ENCODE peak calls at places on chromosomes 5 and 9, in four cellular contexts. K, J, Y and D are unnamed samples.

GRCh38 chr5:142246263-142246662 is 78.6 kb downstream of the SPRY4 start:
- DNase-seq in K (peak), J (no peak), Y (peak), D (no peak)

GRCh38 chr9:133680250-133680975 is 44.2 kb downstream of the DBH start:
- DNase-seq in K (no peak), J (no peak), Y (no peak), D (no peak)

GRCh38 chr9:121684381-121685145 is 33.1 kb downstream of the DAB2IP start:
- DNase-seq in K (peak), J (no peak), Y (no peak), D (peak)

GRCh38 chr9:90307177-90307833 is 335.3 kb downstream of the DIRAS2 start:
- DNase-seq in K (no peak), J (no peak), Y (no peak), D (no peak)

GRCh38 chr5:78275998-78276543 is 18.4 kb downstream of the AP3B1 start:
- DNase-seq in K (no peak), J (no peak), Y (peak), D (no peak)

GRCh38 chr9:91727316-91727861 is 222.6 kb downstream of the ROR2 start:
- DNase-seq in K (peak), J (peak), Y (peak), D (peak)

GRCh38 chr5:145056805-145057204 is 778.3 kb downstream of the PRELID2 start:
- DNase-seq in K (no peak), J (no peak), Y (peak), D (no peak)

GRCh38 chr9:28808042-28808441 is 1234.8 kb upstream of the C9orf72 start:
- DNase-seq in K (no peak), J (no peak), Y (no peak), D (no peak)

GRCh38 chr9:95953986-95954385 is 78.5 kb downstream of the ERCC6L2 start:
- DNase-seq in K (no peak), J (no peak), Y (no peak), D (no peak)

GRCh38 chr5:126198509-126198908 is 224.7 kb upstream of the GRAMD2B start:
- DNase-seq in K (no peak), J (no peak), Y (no peak), D (no peak)

GRCh38 chr5:124453221-124454032 is 293.0 kb downstream of the ZNF608 start:
- DNase-seq in K (no peak), J (no peak), Y (peak), D (no peak)

GRCh38 chr9:16449331-16449730 is 421.1 kb downstream of the BNC2 start:
- DNase-seq in K (no peak), J (no peak), Y (no peak), D (no peak)

GRCh38 chr9:86354048-86354881 is at the start of gene TUT7:
- DNase-seq in K (peak), J (peak), Y (peak), D (peak)

GRCh38 chr5:122156724-122157325 is 27.5 kb downstream of the ZNF474 start:
- DNase-seq in K (peak), J (no peak), Y (peak), D (no peak)

GRCh38 chr5:154583545-154584168 is 105.6 kb upstream of the HAND1 start:
- DNase-seq in K (peak), J (no peak), Y (no peak), D (no peak)

GRCh38 chr5:128349044-128349629 is 188.9 kb downstream of the FBN2 start:
- DNase-seq in K (no peak), J (no peak), Y (peak), D (no peak)

GRCh38 chr5:119328753-119329602 is 26.8 kb upstream of the TNFAIP8 start:
- DNase-seq in K (peak), J (no peak), Y (peak), D (no peak)

GRCh38 chr5:138986186-138986775 is 111.1 kb upstream of the LRRTM2 start:
- DNase-seq in K (no peak), J (no peak), Y (no peak), D (peak)

GRCh38 chr9:126722252-126722921 is 82.5 kb upstream of the ZBTB43 start:
- DNase-seq in K (peak), J (peak), Y (no peak), D (peak)

GRCh38 chr5:44952376-44952775 is 143.6 kb downstream of the MRPS30 start:
- DNase-seq in K (peak), J (no peak), Y (peak), D (no peak)

GRCh38 chr5:115559524-115559923 is 14.9 kb upstream of the FEM1C start:
- DNase-seq in K (no peak), J (no peak), Y (peak), D (no peak)

GRCh38 chr9:20316372-20316771 is 305.9 kb downstream of the MLLT3 start:
- DNase-seq in K (no peak), J (no peak), Y (no peak), D (no peak)

GRCh38 chr9:4344946-4345345 is 45.1 kb upstream of the GLIS3 start:
- DNase-seq in K (peak), J (no peak), Y (no peak), D (no peak)

GRCh38 chr5:13692172-13692571 is 252.3 kb downstream of the DNAH5 start:
- DNase-seq in K (no peak), J (no peak), Y (no peak), D (no peak)

GRCh38 chr9:127158995-127159801 is 36.8 kb upstream of the ANGPTL2 start:
- DNase-seq in K (peak), J (peak), Y (peak), D (peak)

DNA sequence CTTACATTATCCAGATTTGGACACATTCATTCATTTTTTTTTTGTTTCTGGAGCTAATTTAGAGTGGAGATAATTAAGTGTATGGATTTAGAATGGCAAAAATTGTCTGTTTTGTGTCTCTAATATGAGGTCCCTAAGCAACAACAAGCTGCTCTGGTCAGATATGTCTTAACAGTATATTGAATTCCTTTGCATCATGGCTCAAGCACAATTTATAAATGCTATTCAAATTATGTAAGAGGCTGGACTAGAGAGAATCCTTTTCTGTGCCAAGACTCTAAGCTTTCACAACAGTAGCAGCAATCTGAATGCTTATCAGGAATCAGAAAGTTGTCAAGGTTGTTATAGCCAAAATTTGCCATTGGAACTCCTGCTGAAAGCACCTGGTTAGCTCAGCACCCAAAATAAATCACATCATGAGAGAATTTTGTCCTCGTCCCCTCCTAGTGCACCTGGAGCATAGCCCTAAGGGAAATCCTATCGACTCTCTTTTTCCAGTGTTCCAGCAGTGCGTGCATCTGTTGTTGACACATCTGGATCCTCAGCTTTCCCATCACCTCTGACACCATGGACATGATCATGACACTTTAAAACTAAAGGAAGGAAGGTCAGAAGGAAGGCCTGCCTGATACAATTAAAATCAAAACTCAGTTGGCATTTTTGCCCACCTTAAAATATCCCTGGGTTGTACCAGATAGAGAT is 98.5 kb upstream of the HMHB1 start:
- DNase-seq in K (no peak), J (no peak), Y (peak), D (no peak)
- H4K5ac ChIP-seq in K (no peak), J (no peak), Y (no peak), D (no peak)

DNA sequence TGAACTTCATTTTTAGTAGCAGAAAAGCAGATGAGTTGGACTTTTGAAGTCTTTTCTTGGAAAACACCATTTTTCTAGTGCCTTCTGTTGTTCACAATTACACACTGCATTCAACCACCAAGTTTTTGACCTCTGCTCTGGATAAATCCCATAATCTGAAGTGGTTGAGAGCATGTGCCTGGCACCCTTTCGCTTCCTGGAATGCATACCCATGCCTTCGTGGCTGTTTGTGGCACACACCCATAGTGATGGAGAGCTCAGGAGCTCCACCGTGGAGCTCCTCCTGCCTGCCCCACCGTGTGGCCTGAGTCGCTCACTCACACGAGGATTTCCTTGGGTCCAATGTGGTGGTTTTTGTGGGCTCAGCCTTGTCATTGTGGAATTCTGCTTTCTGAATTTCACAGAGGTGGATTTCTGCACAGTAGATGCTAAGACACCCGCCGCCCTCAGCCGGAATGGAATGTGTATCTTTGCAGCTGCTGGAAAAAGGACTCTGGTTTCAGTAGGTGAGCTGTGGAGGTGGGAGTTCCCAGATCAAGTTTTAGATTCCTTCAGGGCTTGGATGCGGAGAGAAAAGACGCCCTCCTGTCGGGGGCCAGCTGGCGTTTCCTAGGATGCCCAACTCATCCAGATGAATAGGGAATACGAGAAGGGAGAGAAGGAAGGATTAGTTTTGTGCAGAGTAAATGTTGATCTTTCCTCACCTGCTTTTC is 500.4 kb downstream of the IRX1 start:
- DNase-seq in K (no peak), J (no peak), Y (no peak), D (no peak)
- H4K8ac ChIP-seq in K (no peak), J (no peak), Y (no peak), D (no peak)

DNA sequence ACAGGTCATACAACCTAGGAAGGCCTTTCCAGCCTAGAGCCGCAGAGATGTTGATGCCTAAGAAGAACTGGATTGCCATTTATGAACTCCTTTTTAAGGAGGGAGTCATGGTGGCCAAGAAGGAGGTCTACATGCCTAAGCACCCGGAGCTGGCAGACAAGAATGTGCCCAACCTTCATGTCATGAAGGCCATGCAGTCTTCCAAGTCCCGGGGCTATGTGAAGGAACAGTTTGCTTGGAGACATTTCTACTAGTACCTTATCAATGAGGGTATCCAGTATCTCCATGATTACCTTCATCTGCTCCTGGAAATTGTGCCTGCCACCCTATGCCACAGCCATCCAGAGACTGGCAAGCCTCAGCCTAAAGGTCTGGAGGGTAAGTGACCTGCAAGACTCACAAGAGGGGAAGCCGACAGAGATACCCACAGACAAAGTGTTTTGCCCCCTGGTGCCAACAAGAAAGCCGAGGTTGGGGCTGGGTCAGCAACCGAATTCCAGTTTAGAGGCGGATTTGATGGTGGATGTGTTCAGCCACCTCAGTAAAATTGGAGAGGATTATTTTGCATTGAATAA is 11.2 kb upstream of the CDKN2AIPNL start:
- DNase-seq in K (no peak), J (no peak), Y (no peak), D (no peak)
- H4K5ac ChIP-seq in K (no peak), J (no peak), Y (no peak), D (no peak)

GRCh38 chr9:131735238-131736181 is 4.4 kb downstream of the RAPGEF1 start:
- DNase-seq in K (no peak), J (no peak), Y (no peak), D (no peak)
- H4K8ac ChIP-seq in K (no peak), J (no peak), Y (no peak), D (no peak)

GRCh38 chr5:106523842-106524241 is 1146.9 kb downstream of the EFNA5 start:
- DNase-seq in K (no peak), J (no peak), Y (peak), D (no peak)

GRCh38 chr5:106521701-106522100 is 1149.0 kb downstream of the EFNA5 start:
- DNase-seq in K (no peak), J (no peak), Y (peak), D (no peak)

GRCh38 chr5:106525438-106525837 is 1145.3 kb downstream of the EFNA5 start:
- DNase-seq in K (no peak), J (no peak), Y (no peak), D (no peak)

GRCh38 chr5:106522296-106522695 is 1148.4 kb downstream of the EFNA5 start:
- DNase-seq in K (no peak), J (no peak), Y (no peak), D (no peak)
- H4K5ac ChIP-seq in K (no peak), J (no peak), Y (no peak), D (no peak)

DNA sequence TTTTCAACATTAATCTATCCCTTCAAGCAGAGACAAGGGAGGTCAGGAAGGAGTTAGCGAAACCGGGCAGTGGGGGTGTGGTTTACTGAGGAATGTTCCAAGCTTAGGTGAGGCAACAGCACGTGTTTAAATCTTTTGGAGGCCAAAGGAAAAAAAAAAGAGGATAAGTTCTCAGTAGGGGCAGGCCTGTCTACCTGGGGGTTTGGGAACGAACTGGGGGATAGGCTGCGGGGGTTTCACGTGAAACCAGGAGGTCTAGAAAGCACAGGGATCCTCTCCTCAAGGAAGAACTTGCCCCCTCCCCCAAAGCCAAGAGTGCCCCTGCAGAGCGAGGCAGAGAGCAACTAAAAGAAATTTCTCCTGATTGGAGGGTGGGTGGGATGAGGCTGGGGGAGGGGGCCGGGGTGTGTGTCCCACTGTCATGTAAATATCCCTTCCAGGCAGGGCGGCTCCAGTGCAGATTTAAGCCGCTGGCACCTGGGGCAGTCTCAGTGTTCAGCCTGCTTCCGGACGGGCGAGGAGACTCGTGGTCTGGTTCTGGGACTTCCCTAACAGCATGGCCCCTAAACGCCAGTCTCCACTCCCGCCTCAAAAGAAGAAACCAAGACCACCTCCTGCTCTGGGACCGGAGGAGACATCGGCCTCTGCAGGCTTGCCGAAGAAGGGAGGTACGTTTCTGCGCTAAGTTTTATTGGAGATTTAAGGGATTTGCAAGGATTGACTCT is 5.5 kb upstream of the SET start:
- DNase-seq in K (peak), J (peak), Y (peak), D (peak)
- H4K8ac ChIP-seq in K (peak), J (peak), Y (peak), D (no peak)

DNA sequence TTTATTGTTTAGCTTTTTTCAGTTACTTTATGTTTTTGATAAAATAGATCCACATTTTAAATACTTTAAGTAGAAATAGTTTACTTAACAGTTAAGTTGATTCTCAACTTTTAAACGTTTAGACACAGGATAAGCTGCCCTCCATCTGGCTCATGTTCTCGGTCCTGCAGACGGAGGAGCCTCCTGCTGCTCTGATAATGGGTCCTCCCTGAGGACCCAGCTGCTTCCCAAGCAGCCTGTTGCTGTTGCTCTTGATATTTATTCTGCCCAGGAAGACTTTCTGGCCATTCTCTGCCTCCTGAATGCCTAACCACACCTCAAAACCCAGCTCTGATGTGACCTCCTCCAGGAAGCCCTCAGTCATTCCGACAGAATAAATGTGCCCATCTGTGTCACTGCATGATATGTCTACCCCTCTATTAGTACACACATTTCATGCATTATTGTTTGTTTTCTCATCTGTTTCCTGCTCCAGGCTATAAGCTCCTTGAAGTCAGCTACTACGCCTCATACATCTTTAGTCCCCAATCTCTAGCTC is 267.2 kb upstream of the MSX2 start:
- DNase-seq in K (peak), J (no peak), Y (no peak), D (no peak)
- H4K5ac ChIP-seq in K (no peak), J (no peak), Y (no peak), D (no peak)

DNA sequence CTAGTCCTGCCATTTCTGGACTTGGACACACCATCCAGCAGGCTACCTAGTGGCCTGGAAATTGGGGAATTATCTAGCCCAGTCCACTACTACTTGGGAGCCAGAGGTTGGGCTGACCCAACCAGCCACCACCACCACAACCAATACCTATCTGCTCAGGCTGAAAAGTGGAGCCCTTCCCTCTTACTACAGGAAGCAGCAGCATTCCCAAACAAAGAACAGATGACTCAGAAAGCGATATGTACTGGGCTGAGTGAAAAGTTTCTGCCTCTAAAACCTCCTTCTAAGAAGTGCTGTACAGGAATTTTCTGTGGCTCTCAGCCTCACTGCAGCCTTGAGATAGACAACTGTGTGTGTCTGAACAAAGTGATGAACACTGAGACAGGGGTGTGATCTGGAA is 279.4 kb downstream of the CDH10 start:
- DNase-seq in K (peak), J (no peak), Y (no peak), D (no peak)
- H4K8ac ChIP-seq in K (no peak), J (no peak), Y (no peak), D (no peak)

DNA sequence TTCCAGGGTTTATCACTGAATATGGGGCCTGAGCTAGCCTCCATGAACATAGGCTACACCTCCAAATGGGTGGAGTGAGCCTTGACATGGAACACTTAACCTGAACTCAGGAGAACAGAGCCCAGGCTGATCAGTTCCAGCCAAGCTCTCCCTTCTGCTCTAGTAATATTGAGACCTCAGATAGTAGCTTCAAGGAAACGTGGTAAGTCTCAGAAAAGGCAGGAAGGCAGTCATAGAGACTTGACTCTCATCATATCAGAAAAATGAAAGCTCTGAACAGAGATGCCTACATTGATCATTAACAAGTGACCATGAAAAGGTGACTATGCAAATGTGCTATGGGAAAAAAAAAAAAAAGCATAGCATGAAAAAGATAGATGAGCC is 40.5 kb upstream of the MYO10 start:
- DNase-seq in K (no peak), J (no peak), Y (no peak), D (no peak)
- H4K5ac ChIP-seq in K (no peak), J (no peak), Y (no peak), D (no peak)